ENCODE peak calls at places on chromosome 16, in six cellular contexts. D, U, J, V, Z and I are unnamed samples.

GRCh38 chr16:77789085-77789611 is 784 bp downstream of the VAT1L start:
- DNase-seq in J (no peak), U (no peak), V (no peak), D (no peak), Z (no peak), I (no peak)

GRCh38 chr16:59210955-59211541 is 476.9 kb upstream of the GOT2 start:
- DNase-seq in Z (peak), V (no peak), U (peak), D (no peak), J (peak), I (no peak)

GRCh38 chr16:68470461-68471150 is 22.3 kb upstream of the SMPD3 start:
- DNase-seq in D (peak), J (no peak), U (no peak), V (peak), Z (no peak), I (no peak)

GRCh38 chr16:50360033-50360778 is 8.6 kb downstream of the BRD7 start:
- DNase-seq in D (no peak), U (peak), J (peak), Z (no peak), V (no peak), I (no peak)

GRCh38 chr16:67726106-67727034 is 7.3 kb upstream of the GFOD2 start:
- DNase-seq in J (peak), V (no peak), U (no peak), Z (no peak), D (no peak), I (no peak)

GRCh38 chr16:14501331-14502255 is 128.5 kb downstream of the PARN start:
- DNase-seq in U (peak), J (peak), D (no peak), V (peak), Z (peak), I (peak)

GRCh38 chr16:54648575-54648974 is 282.1 kb upstream of the IRX5 start:
- DNase-seq in V (no peak), Z (no peak), U (no peak), J (no peak), D (no peak), I (no peak)

GRCh38 chr16:64153718-64154117 is 968.1 kb downstream of the CDH11 start:
- DNase-seq in Z (no peak), U (peak), D (no peak), J (peak), V (no peak), I (no peak)

GRCh38 chr16:17275076-17275732 is 195.6 kb downstream of the XYLT1 start:
- DNase-seq in U (no peak), Z (no peak), D (peak), V (peak), J (no peak), I (no peak)

GRCh38 chr16:1983544-1984346 is at the start of gene GFER:
- DNase-seq in V (peak), Z (peak), J (peak), D (peak), U (peak), I (peak)

GRCh38 chr16:86495756-86496261 is 14.5 kb upstream of the FOXF1 start:
- DNase-seq in U (no peak), Z (no peak), J (no peak), V (no peak), D (no peak), I (no peak)

GRCh38 chr16:87790278-87791023 is 24.7 kb upstream of the KLHDC4 start:
- DNase-seq in J (peak), D (no peak), Z (no peak), U (no peak), V (peak), I (no peak)

GRCh38 chr16:69823831-69824563 is 61.9 kb downstream of the WWP2 start:
- DNase-seq in Z (peak), U (no peak), D (peak), V (peak), J (no peak), I (no peak)

GRCh38 chr16:56530872-56531271 is 11.0 kb upstream of the BBS2 start:
- DNase-seq in V (no peak), D (no peak), Z (no peak), U (no peak), J (no peak), I (no peak)

GRCh38 chr16:81697321-81697885 is 81.7 kb upstream of the PLCG2 start:
- DNase-seq in Z (peak), D (peak), J (peak), U (no peak), V (peak), I (no peak)
- TF ChIP-seq CTCF in Z (peak), D (peak), J (peak), U (peak), V (peak), I (peak)

DNA sequence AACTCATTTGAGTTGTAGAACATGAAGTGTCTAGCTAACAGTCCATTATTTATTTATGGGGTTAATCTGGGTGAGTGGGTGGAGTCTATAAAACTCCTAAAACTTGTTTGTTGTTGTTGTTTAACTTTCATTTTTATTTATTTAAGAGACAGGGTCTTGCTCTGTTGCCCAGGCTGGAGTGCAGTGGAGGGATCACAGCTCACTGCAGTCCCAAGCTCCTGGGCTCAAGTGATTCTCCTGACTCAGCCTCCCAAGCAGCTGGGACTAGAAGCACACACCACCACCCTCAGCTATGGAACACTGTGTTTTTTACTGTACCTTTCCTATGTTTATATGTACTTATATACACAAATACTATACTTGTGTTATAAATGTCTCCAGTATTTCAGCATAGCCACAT is 77.8 kb upstream of the CLEC18B start:
- DNase-seq in Z (no peak), U (no peak), J (no peak), D (no peak), V (no peak), I (no peak)
- TF ChIP-seq CTCF in Z (no peak), U (no peak), J (no peak), D (no peak), V (no peak), I (no peak)

GRCh38 chr16:89873109-89873821 is at the start of gene TCF25:
- DNase-seq in D (peak), Z (peak), V (peak), U (no peak), J (peak), I (peak)
- TF ChIP-seq CTCF in D (no peak), Z (no peak), V (no peak), U (no peak), J (no peak), I (no peak)

GRCh38 chr16:4612474-4612931 is 2.2 kb downstream of the UBALD1 start:
- DNase-seq in V (no peak), Z (peak), U (no peak), D (no peak), J (no peak), I (no peak)
- TF ChIP-seq CTCF in V (no peak), Z (peak), U (peak), D (no peak), J (peak), I (no peak)

GRCh38 chr16:12308060-12308459 is 331.5 kb downstream of the SNX29 start:
- DNase-seq in J (no peak), U (no peak), Z (no peak), D (no peak), V (no peak), I (no peak)
- TF ChIP-seq CTCF in J (no peak), U (no peak), Z (no peak), D (no peak), V (no peak), I (no peak)

GRCh38 chr16:72857841-72858594 is 189.9 kb downstream of the ZFHX3 start:
- DNase-seq in U (no peak), D (no peak), Z (no peak), J (no peak), V (no peak), I (no peak)

GRCh38 chr16:72856797-72857196 is 191.1 kb downstream of the ZFHX3 start:
- DNase-seq in Z (peak), D (peak), U (no peak), J (no peak), V (no peak), I (no peak)

GRCh38 chr16:72859581-72859980 is 188.3 kb downstream of the ZFHX3 start:
- DNase-seq in U (no peak), V (no peak), J (no peak), D (no peak), Z (no peak), I (no peak)

GRCh38 chr16:72860726-72861562 is 187.0 kb downstream of the ZFHX3 start:
- DNase-seq in D (no peak), J (no peak), V (no peak), Z (no peak), U (no peak), I (no peak)

GRCh38 chr16:72858611-72859493 is 189.1 kb downstream of the ZFHX3 start:
- DNase-seq in U (no peak), Z (peak), J (peak), D (no peak), V (no peak), I (no peak)
- TF ChIP-seq CTCF in U (no peak), Z (no peak), J (no peak), D (no peak), V (no peak), I (no peak)

GRCh38 chr16:84896847-84897246 is 77.1 kb downstream of the CRISPLD2 start:
- DNase-seq in D (no peak), U (no peak), Z (no peak), V (no peak), J (no peak), I (no peak)
- TF ChIP-seq CTCF in D (no peak), U (no peak), Z (no peak), V (no peak), J (no peak), I (no peak)

GRCh38 chr16:5058476-5058875 is 7.3 kb downstream of the C16orf89 start:
- DNase-seq in U (no peak), D (peak), Z (peak), J (no peak), V (no peak), I (no peak)
- TF ChIP-seq CTCF in U (peak), D (no peak), Z (peak), J (peak), V (no peak), I (no peak)